ENCODE peak calls at places on chromosomes 6 and 20, in nine cellular contexts. One of them, this sample, is unnamed.

GRCh38 chr6:138424004-138424904 is 20.2 kb downstream of the HEBP2 start:
- DNase-seq in nucleus accumbens: no peak
- DNase-seq in cardiac fibroblast: no peak
- DNase-seq in T follicular helper cell: no peak
- DNase-seq in AG09309: no peak
- DNase-seq in posterior cingulate gyrus: no peak
- DNase-seq in COR-L47: no peak
- DNase-seq in stimulated activated naive CD4-positive, alpha-beta T cell: no peak
- DNase-seq in MG63: no peak
- DNase-seq in this sample: no peak

GRCh38 chr6:156814036-156814581 is 36.9 kb downstream of the ARID1B start:
- DNase-seq in nucleus accumbens: no peak
- DNase-seq in COR-L47: no peak
- DNase-seq in T follicular helper cell: no peak
- DNase-seq in cardiac fibroblast: no peak
- DNase-seq in stimulated activated naive CD4-positive, alpha-beta T cell: no peak
- DNase-seq in MG63: no peak
- DNase-seq in AG09309: no peak
- DNase-seq in posterior cingulate gyrus: no peak
- DNase-seq in this sample: no peak

GRCh38 chr6:37922563-37922962 is 103.0 kb downstream of the ZFAND3 start:
- DNase-seq in stimulated activated naive CD4-positive, alpha-beta T cell: no peak
- DNase-seq in COR-L47: no peak
- DNase-seq in AG09309: no peak
- DNase-seq in posterior cingulate gyrus: no peak
- DNase-seq in MG63: no peak
- DNase-seq in nucleus accumbens: no peak
- DNase-seq in cardiac fibroblast: no peak
- DNase-seq in T follicular helper cell: no peak
- DNase-seq in this sample: no peak

GRCh38 chr20:10217517-10218410 is 866 bp upstream of the SNAP25 start:
- DNase-seq in stimulated activated naive CD4-positive, alpha-beta T cell: no peak
- DNase-seq in T follicular helper cell: no peak
- DNase-seq in MG63: no peak
- DNase-seq in AG09309: peak; percentile 18
- DNase-seq in posterior cingulate gyrus: peak; percentile 63
- DNase-seq in cardiac fibroblast: peak; percentile 92
- DNase-seq in COR-L47: peak; percentile 79
- DNase-seq in nucleus accumbens: peak; percentile 56
- DNase-seq in this sample: peak; percentile 64

GRCh38 chr6:170011233-170012142 is 260.1 kb downstream of the ERMARD start:
- DNase-seq in MG63: peak; percentile 24
- DNase-seq in T follicular helper cell: no peak
- DNase-seq in cardiac fibroblast: no peak
- DNase-seq in AG09309: no peak
- DNase-seq in COR-L47: no peak
- DNase-seq in nucleus accumbens: no peak
- DNase-seq in posterior cingulate gyrus: no peak
- DNase-seq in stimulated activated naive CD4-positive, alpha-beta T cell: no peak
- DNase-seq in this sample: no peak

GRCh38 chr6:17816921-17817611 is 110.3 kb upstream of the NUP153 start:
- DNase-seq in MG63: no peak
- DNase-seq in cardiac fibroblast: peak; percentile 45
- DNase-seq in AG09309: no peak
- DNase-seq in nucleus accumbens: no peak
- DNase-seq in T follicular helper cell: no peak
- DNase-seq in stimulated activated naive CD4-positive, alpha-beta T cell: no peak
- DNase-seq in COR-L47: no peak
- DNase-seq in posterior cingulate gyrus: no peak
- DNase-seq in this sample: no peak

GRCh38 chr20:13220857-13221297 is at the start of gene ISM1:
- DNase-seq in cardiac fibroblast: peak; percentile 6
- DNase-seq in nucleus accumbens: no peak
- DNase-seq in T follicular helper cell: peak; percentile 25
- DNase-seq in MG63: peak; percentile 32
- DNase-seq in posterior cingulate gyrus: no peak
- DNase-seq in AG09309: no peak
- DNase-seq in stimulated activated naive CD4-positive, alpha-beta T cell: peak; percentile 22
- DNase-seq in COR-L47: peak; percentile 47
- DNase-seq in this sample: no peak

GRCh38 chr6:10310826-10311225 is 104.0 kb downstream of the TFAP2A start:
- DNase-seq in T follicular helper cell: no peak
- DNase-seq in AG09309: no peak
- DNase-seq in MG63: no peak
- DNase-seq in cardiac fibroblast: no peak
- DNase-seq in stimulated activated naive CD4-positive, alpha-beta T cell: no peak
- DNase-seq in nucleus accumbens: no peak
- DNase-seq in posterior cingulate gyrus: no peak
- DNase-seq in COR-L47: peak; percentile 58
- DNase-seq in this sample: no peak

GRCh38 chr6:2237001-2237400 is 8.4 kb downstream of the GMDS start:
- DNase-seq in cardiac fibroblast: peak; percentile 91
- DNase-seq in AG09309: peak; percentile 78
- DNase-seq in nucleus accumbens: no peak
- DNase-seq in COR-L47: no peak
- DNase-seq in T follicular helper cell: no peak
- DNase-seq in MG63: peak; percentile 58
- DNase-seq in stimulated activated naive CD4-positive, alpha-beta T cell: no peak
- DNase-seq in posterior cingulate gyrus: no peak
- DNase-seq in this sample: peak; percentile 59

GRCh38 chr6:37272834-37273566 is 15.1 kb upstream of the TMEM217 start:
- DNase-seq in MG63: no peak
- DNase-seq in cardiac fibroblast: no peak
- DNase-seq in AG09309: no peak
- DNase-seq in COR-L47: no peak
- DNase-seq in stimulated activated naive CD4-positive, alpha-beta T cell: no peak
- DNase-seq in posterior cingulate gyrus: no peak
- DNase-seq in nucleus accumbens: no peak
- DNase-seq in T follicular helper cell: no peak
- DNase-seq in this sample: no peak